ENCODE peak calls at places on chromosomes 1 and 21, in seven cellular contexts. H, F, E, R, I, W and X are unnamed samples.

GRCh38 chr1:228236744-228237143 is 28.9 kb downstream of the OBSCN start:
- DNase-seq in H (peak; percentile 25), F (peak; percentile 45), E (peak; percentile 80), R (no peak), I (peak; percentile 66), W (peak; percentile 26), X (no peak)

GRCh38 chr21:33943293-33943692 is 27.7 kb upstream of the ATP5PO start:
- DNase-seq in H (no peak), F (no peak), E (no peak), R (no peak), I (no peak), W (no peak), X (no peak)

GRCh38 chr1:59007820-59008598 is 224.2 kb upstream of the JUN start:
- DNase-seq in H (no peak), F (no peak), E (no peak), R (no peak), I (peak; percentile 27), W (no peak), X (no peak)

GRCh38 chr1:116347678-116348077 is 25.4 kb upstream of the ATP1A1 start:
- DNase-seq in H (no peak), F (no peak), E (no peak), R (no peak), I (no peak), W (no peak), X (no peak)

GRCh38 chr1:154891452-154891851 is 21.4 kb upstream of the KCNN3 start:
- DNase-seq in H (no peak), F (no peak), E (no peak), R (no peak), I (no peak), W (no peak), X (no peak)

GRCh38 chr1:21587602-21587953 is 78.4 kb downstream of the ALPL start:
- DNase-seq in H (no peak), F (no peak), E (no peak), R (no peak), I (no peak), W (no peak), X (no peak)

GRCh38 chr1:22628698-22629444 is 7.6 kb upstream of the C1QA start:
- DNase-seq in H (no peak), F (no peak), E (no peak), R (no peak), I (no peak), W (no peak), X (no peak)

GRCh38 chr21:29080454-29080930 is 7.0 kb upstream of the CCT8 start:
- DNase-seq in H (peak; percentile 16), F (no peak), E (no peak), R (no peak), I (no peak), W (no peak), X (no peak)

GRCh38 chr1:161733526-161733925 is 12.2 kb downstream of the FCRLB start:
- DNase-seq in H (no peak), F (no peak), E (no peak), R (no peak), I (peak; percentile 96), W (peak; percentile 55), X (no peak)

GRCh38 chr1:165451696-165452095 is 6.8 kb upstream of the RXRG start:
- DNase-seq in H (no peak), F (no peak), E (no peak), R (no peak), I (no peak), W (no peak), X (no peak)

GRCh38 chr1:226429051-226429461 is 21.2 kb upstream of the PARP1 start:
- DNase-seq in H (peak; percentile 34), F (no peak), E (no peak), R (no peak), I (peak; percentile 34), W (peak; percentile 54), X (no peak)

GRCh38 chr1:36123357-36123756 is 1.7 kb downstream of the COL8A2 start:
- DNase-seq in H (no peak), F (no peak), E (no peak), R (no peak), I (no peak), W (no peak), X (no peak)

GRCh38 chr21:43279578-43279894 is 110.7 kb downstream of the CRYAA start:
- DNase-seq in H (no peak), F (no peak), E (no peak), R (no peak), I (no peak), W (no peak), X (no peak)

GRCh38 chr1:166083887-166084286 is 82.9 kb downstream of the FAM78B start:
- DNase-seq in H (no peak), F (no peak), E (no peak), R (no peak), I (no peak), W (no peak), X (no peak)

GRCh38 chr21:33543505-33544129 is 779 bp downstream of the SON start:
- DNase-seq in H (no peak), F (peak; percentile 85), E (no peak), R (no peak), I (no peak), W (peak; percentile 51), X (no peak)

GRCh38 chr21:17501107-17502006 is 11.5 kb upstream of the CXADR start:
- DNase-seq in H (no peak), F (no peak), E (no peak), R (no peak), I (no peak), W (no peak), X (no peak)

GRCh38 chr1:48530727-48531351 is 58.8 kb upstream of the SPATA6 start:
- DNase-seq in H (no peak), F (peak; percentile 82), E (peak; percentile 93), R (no peak), I (peak; percentile 7), W (peak; percentile 13), X (peak; percentile 13)

GRCh38 chr1:78577257-78578100 is 42.8 kb upstream of the IFI44L start:
- DNase-seq in H (no peak), F (no peak), E (no peak), R (no peak), I (peak; percentile 81), W (no peak), X (no peak)

GRCh38 chr1:191882870-191883269 is 275.4 kb upstream of the RGS18 start:
- DNase-seq in H (no peak), F (no peak), E (no peak), R (no peak), I (no peak), W (no peak), X (no peak)

GRCh38 chr1:18809953-18810899 is 49.2 kb downstream of the TAS1R2 start:
- DNase-seq in H (no peak), F (no peak), E (no peak), R (no peak), I (no peak), W (no peak), X (no peak)

GRCh38 chr1:117555806-117556205 is 50.0 kb upstream of the TENT5C start:
- DNase-seq in H (no peak), F (no peak), E (no peak), R (no peak), I (no peak), W (no peak), X (no peak)

GRCh38 chr1:36097693-36098585 is 9.2 kb downstream of the ADPRS start:
- DNase-seq in H (no peak), F (no peak), E (no peak), R (no peak), I (no peak), W (no peak), X (no peak)

GRCh38 chr1:44988531-44989156 is 2.2 kb upstream of the EIF2B3 start:
- DNase-seq in H (no peak), F (no peak), E (no peak), R (no peak), I (no peak), W (no peak), X (no peak)

GRCh38 chr1:227729881-227730629 is 5.0 kb downstream of the JMJD4 start:
- DNase-seq in H (peak; percentile 35), F (no peak), E (peak; percentile 38), R (peak; percentile 64), I (peak; percentile 66), W (peak; percentile 28), X (peak; percentile 20)

GRCh38 chr1:36567601-36568341 is 85.1 kb upstream of the CSF3R start:
- DNase-seq in H (no peak), F (no peak), E (no peak), R (no peak), I (no peak), W (no peak), X (no peak)

GRCh38 chr1:113980120-113980519 is 846 bp downstream of the OLFML3 start:
- DNase-seq in H (no peak), F (peak; percentile 59), E (peak; percentile 45), R (peak; percentile 61), I (peak; percentile 59), W (no peak), X (no peak)

GRCh38 chr1:115717541-115717940 is 51.0 kb downstream of the CASQ2 start:
- DNase-seq in H (peak; percentile 15), F (peak; percentile 46), E (peak; percentile 61), R (peak; percentile 70), I (peak; percentile 14), W (no peak), X (no peak)

GRCh38 chr1:225811622-225812487 is 1.9 kb downstream of the EPHX1 start:
- DNase-seq in H (no peak), F (no peak), E (peak; percentile 23), R (peak; percentile 57), I (peak; percentile 6), W (no peak), X (no peak)

GRCh38 chr1:215166886-215167285 is 84.3 kb downstream of the KCNK2 start:
- DNase-seq in H (no peak), F (no peak), E (no peak), R (no peak), I (no peak), W (no peak), X (no peak)

GRCh38 chr1:61101461-61102440 is 19.4 kb downstream of the NFIA start:
- DNase-seq in H (no peak), F (no peak), E (no peak), R (no peak), I (no peak), W (no peak), X (no peak)

GRCh38 chr1:83931658-83932253 is 67.2 kb downstream of the TTLL7 start:
- DNase-seq in H (no peak), F (no peak), E (peak; percentile 77), R (peak; percentile 53), I (peak; percentile 63), W (peak; percentile 17), X (peak; percentile 48)

GRCh38 chr1:222814536-222815366 is at the start of gene DISP1:
- DNase-seq in H (peak; percentile 68), F (peak; percentile 90), E (peak; percentile 88), R (peak; percentile 52), I (peak; percentile 76), W (peak; percentile 87), X (peak; percentile 50)

GRCh38 chr1:145885738-145886287 is at the start of gene ANKRD35:
- DNase-seq in H (peak; percentile 89), F (peak; percentile 89), E (peak; percentile 88), R (peak; percentile 78), I (peak; percentile 74), W (no peak), X (peak; percentile 13)

GRCh38 chr1:53946252-53947171 is at the start of gene LRRC42:
- DNase-seq in H (no peak), F (no peak), E (no peak), R (no peak), I (no peak), W (no peak), X (peak; percentile 87)

GRCh38 chr1:1058921-1059493 is 15.1 kb downstream of the RNF223 start:
- DNase-seq in H (peak; percentile 35), F (no peak), E (no peak), R (no peak), I (peak; percentile 42), W (peak; percentile 9), X (no peak)

GRCh38 chr1:15848143-15848928 is 829 bp downstream of the SPEN start:
- DNase-seq in H (peak; percentile 46), F (peak; percentile 74), E (peak; percentile 61), R (no peak), I (peak; percentile 50), W (no peak), X (no peak)

GRCh38 chr1:64965239-64966157 is 851 bp downstream of the JAK1 start:
- DNase-seq in H (peak; percentile 80), F (peak; percentile 80), E (no peak), R (peak; percentile 58), I (peak; percentile 76), W (peak; percentile 8), X (no peak)

GRCh38 chr1:64195089-64195410 is 8.4 kb upstream of the UBE2U start:
- DNase-seq in H (no peak), F (no peak), E (no peak), R (no peak), I (peak; percentile 27), W (no peak), X (no peak)